ENCODE peak calls at places on chromosomes 13 and 19, in six cellular contexts. One of them, this sample, is unnamed. For H3K36me3 and H3K9me3, the result is how much of the 10 kb centered on the place peaks cover.

GRCh38 chr13:42001580-42001979 is 40.7 kb upstream of the VWA8 start:
- DNase-seq in IMR-90: peak
- DNase-seq in testis: no peak
- DNase-seq in naive thymus-derived CD4-positive, alpha-beta T cell: no peak
- DNase-seq in upper lobe of left lung: peak
- DNase-seq in right atrium auricular region: peak
- DNase-seq in this sample: no peak

GRCh38 chr19:53864308-53864836 is 3.3 kb upstream of the MYADM start:
- DNase-seq in IMR-90: no peak
- DNase-seq in testis: no peak
- DNase-seq in naive thymus-derived CD4-positive, alpha-beta T cell: no peak
- DNase-seq in upper lobe of left lung: no peak
- DNase-seq in right atrium auricular region: no peak
- DNase-seq in this sample: no peak

GRCh38 chr19:48329167-48329891 is 4.0 kb downstream of the EMP3 start:
- DNase-seq in IMR-90: peak
- DNase-seq in testis: no peak
- DNase-seq in naive thymus-derived CD4-positive, alpha-beta T cell: peak
- DNase-seq in upper lobe of left lung: peak
- DNase-seq in right atrium auricular region: no peak
- DNase-seq in this sample: no peak

GRCh38 chr13:38979891-38980627 is 10.6 kb downstream of the STOML3 start:
- DNase-seq in IMR-90: no peak
- DNase-seq in testis: peak
- DNase-seq in naive thymus-derived CD4-positive, alpha-beta T cell: no peak
- DNase-seq in upper lobe of left lung: no peak
- DNase-seq in right atrium auricular region: no peak
- DNase-seq in this sample: no peak

GRCh38 chr13:77489566-77490337 is 45.8 kb upstream of the SCEL start:
- DNase-seq in IMR-90: no peak
- DNase-seq in testis: no peak
- DNase-seq in naive thymus-derived CD4-positive, alpha-beta T cell: no peak
- DNase-seq in upper lobe of left lung: no peak
- DNase-seq in right atrium auricular region: no peak
- DNase-seq in this sample: no peak

GRCh38 chr19:18855647-18856384 is 24.1 kb downstream of the UPF1 start:
- DNase-seq in IMR-90: no peak
- DNase-seq in testis: no peak
- DNase-seq in naive thymus-derived CD4-positive, alpha-beta T cell: no peak
- DNase-seq in upper lobe of left lung: no peak
- DNase-seq in right atrium auricular region: no peak
- DNase-seq in this sample: no peak

GRCh38 chr13:99278199-99278598 is 20.0 kb upstream of the GPR18 start:
- DNase-seq in IMR-90: no peak
- DNase-seq in testis: no peak
- DNase-seq in naive thymus-derived CD4-positive, alpha-beta T cell: no peak
- DNase-seq in upper lobe of left lung: no peak
- DNase-seq in right atrium auricular region: no peak
- DNase-seq in this sample: no peak

GRCh38 chr13:42048625-42049453 is at the start of gene DGKH:
- DNase-seq in IMR-90: peak
- DNase-seq in testis: peak
- DNase-seq in naive thymus-derived CD4-positive, alpha-beta T cell: peak
- DNase-seq in upper lobe of left lung: peak
- DNase-seq in right atrium auricular region: peak
- DNase-seq in this sample: peak

GRCh38 chr13:86567119-86567518 is 767.9 kb upstream of the SLITRK6 start:
- DNase-seq in IMR-90: no peak
- DNase-seq in testis: no peak
- DNase-seq in naive thymus-derived CD4-positive, alpha-beta T cell: no peak
- DNase-seq in upper lobe of left lung: no peak
- DNase-seq in right atrium auricular region: no peak
- DNase-seq in this sample: no peak

GRCh38 chr13:113546571-113547247 is 37.8 kb upstream of the TFDP1 start:
- DNase-seq in IMR-90: peak
- DNase-seq in testis: peak
- DNase-seq in naive thymus-derived CD4-positive, alpha-beta T cell: no peak
- DNase-seq in upper lobe of left lung: no peak
- DNase-seq in right atrium auricular region: peak
- DNase-seq in this sample: peak

DNA sequence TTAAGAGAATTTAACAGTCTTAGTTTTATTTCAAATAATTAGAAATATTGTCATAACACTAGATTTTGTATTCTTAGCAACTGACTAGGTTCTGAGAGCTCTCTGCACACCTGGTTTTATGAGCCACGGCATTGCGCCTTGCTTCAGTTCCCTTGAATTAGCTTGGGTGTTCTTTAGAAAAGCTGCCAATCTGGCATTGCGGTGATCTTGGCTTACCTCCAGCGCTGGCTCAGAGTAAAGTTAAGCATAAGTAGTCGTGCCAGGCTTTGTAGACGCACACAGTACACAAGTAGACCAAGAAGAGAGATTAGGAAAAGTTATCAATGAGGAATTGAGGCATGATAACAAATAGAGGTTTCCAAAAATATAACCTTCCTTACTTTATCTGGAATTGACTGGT is 45.7 kb downstream of the TPP2 start:
- DNase-seq in IMR-90: no peak
- DNase-seq in testis: peak
- DNase-seq in naive thymus-derived CD4-positive, alpha-beta T cell: no peak
- DNase-seq in upper lobe of left lung: peak
- DNase-seq in right atrium auricular region: peak
- DNase-seq in this sample: peak
- H3K27ac ChIP-seq in IMR-90: no peak
- H3K27ac ChIP-seq in testis: no peak
- H3K27ac ChIP-seq in naive thymus-derived CD4-positive, alpha-beta T cell: no peak
- H3K27ac ChIP-seq in upper lobe of left lung: no peak
- H3K27ac ChIP-seq in right atrium auricular region: no peak
- H3K27ac ChIP-seq in this sample: no peak

GRCh38 chr13:72453161-72453560 is 274.3 kb downstream of the MZT1 start:
- DNase-seq in IMR-90: no peak
- DNase-seq in testis: no peak
- DNase-seq in naive thymus-derived CD4-positive, alpha-beta T cell: no peak
- DNase-seq in upper lobe of left lung: no peak
- DNase-seq in right atrium auricular region: no peak
- DNase-seq in this sample: no peak
- H3K36me3 ChIP-seq in IMR-90: under half
- H3K36me3 ChIP-seq in testis: under half
- H3K36me3 ChIP-seq in naive thymus-derived CD4-positive, alpha-beta T cell: under half
- H3K36me3 ChIP-seq in upper lobe of left lung: under half
- H3K36me3 ChIP-seq in right atrium auricular region: under half
- H3K36me3 ChIP-seq in this sample: under half

DNA sequence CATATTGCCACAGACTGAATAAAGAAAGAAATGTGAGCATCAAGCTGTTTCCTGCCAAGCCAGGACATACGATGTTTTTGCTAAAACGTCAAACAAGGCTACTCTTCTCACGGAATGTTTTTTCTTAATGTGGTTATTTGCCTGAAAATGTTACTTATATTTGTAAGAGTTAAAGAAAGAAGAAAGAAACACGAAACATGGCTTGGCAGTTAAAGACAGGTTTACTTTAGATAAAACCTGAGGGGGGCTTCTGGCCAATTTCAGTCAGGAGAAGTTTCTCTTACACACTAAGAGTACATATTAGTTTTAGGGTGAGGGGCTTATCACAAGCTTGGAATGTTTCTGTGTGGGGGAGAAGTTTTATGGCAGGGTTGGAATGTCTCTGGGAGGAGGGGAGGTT is 4.4 kb upstream of the OR10H4 start:
- DNase-seq in IMR-90: no peak
- DNase-seq in testis: no peak
- DNase-seq in naive thymus-derived CD4-positive, alpha-beta T cell: no peak
- DNase-seq in upper lobe of left lung: no peak
- DNase-seq in right atrium auricular region: no peak
- DNase-seq in this sample: no peak
- H3K9me3 ChIP-seq in IMR-90: under half
- H3K9me3 ChIP-seq in testis: under half
- H3K9me3 ChIP-seq in naive thymus-derived CD4-positive, alpha-beta T cell: under half
- H3K9me3 ChIP-seq in upper lobe of left lung: under half
- H3K9me3 ChIP-seq in right atrium auricular region: under half
- H3K9me3 ChIP-seq in this sample: under half

GRCh38 chr13:51739403-51740112 is 64.4 kb downstream of the DHRS12 start:
- DNase-seq in IMR-90: no peak
- DNase-seq in testis: peak
- DNase-seq in naive thymus-derived CD4-positive, alpha-beta T cell: no peak
- DNase-seq in upper lobe of left lung: no peak
- DNase-seq in right atrium auricular region: no peak
- DNase-seq in this sample: no peak
- H3K27ac ChIP-seq in IMR-90: no peak
- H3K27ac ChIP-seq in testis: peak
- H3K27ac ChIP-seq in naive thymus-derived CD4-positive, alpha-beta T cell: no peak
- H3K27ac ChIP-seq in upper lobe of left lung: peak
- H3K27ac ChIP-seq in right atrium auricular region: peak
- H3K27ac ChIP-seq in this sample: no peak

GRCh38 chr13:110495881-110496280 is 65.6 kb downstream of the RAB20 start:
- DNase-seq in IMR-90: no peak
- DNase-seq in testis: no peak
- DNase-seq in naive thymus-derived CD4-positive, alpha-beta T cell: no peak
- DNase-seq in upper lobe of left lung: no peak
- DNase-seq in right atrium auricular region: no peak
- DNase-seq in this sample: no peak

GRCh38 chr13:110498327-110498726 is 63.2 kb downstream of the RAB20 start:
- DNase-seq in IMR-90: peak
- DNase-seq in testis: no peak
- DNase-seq in naive thymus-derived CD4-positive, alpha-beta T cell: no peak
- DNase-seq in upper lobe of left lung: no peak
- DNase-seq in right atrium auricular region: no peak
- DNase-seq in this sample: no peak

GRCh38 chr13:110495376-110495775 is 66.1 kb downstream of the RAB20 start:
- DNase-seq in IMR-90: no peak
- DNase-seq in testis: no peak
- DNase-seq in naive thymus-derived CD4-positive, alpha-beta T cell: no peak
- DNase-seq in upper lobe of left lung: no peak
- DNase-seq in right atrium auricular region: no peak
- DNase-seq in this sample: peak

GRCh38 chr13:110497003-110497402 is 64.5 kb downstream of the RAB20 start:
- DNase-seq in IMR-90: no peak
- DNase-seq in testis: no peak
- DNase-seq in naive thymus-derived CD4-positive, alpha-beta T cell: no peak
- DNase-seq in upper lobe of left lung: no peak
- DNase-seq in right atrium auricular region: no peak
- DNase-seq in this sample: no peak

DNA sequence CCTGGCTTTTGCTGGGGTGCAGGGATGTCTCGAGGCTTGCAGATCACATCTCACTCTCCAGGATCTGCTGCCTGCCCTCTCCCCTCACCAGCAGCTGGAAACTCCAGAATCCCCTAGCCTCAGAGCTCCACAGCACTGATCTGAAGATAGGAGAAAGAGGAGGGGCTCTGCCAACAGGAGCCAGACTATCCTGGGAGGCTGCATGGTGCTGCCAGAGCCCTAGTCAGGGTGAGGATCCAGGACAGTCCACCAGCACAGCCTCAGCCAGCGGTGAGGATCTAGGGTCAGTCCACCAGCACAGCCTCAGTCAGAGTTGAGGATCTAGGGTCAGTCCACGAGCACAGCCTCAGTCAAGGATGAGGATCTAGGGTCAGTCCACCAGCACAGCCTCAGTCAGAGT is 65.2 kb downstream of the RAB20 start:
- DNase-seq in IMR-90: no peak
- DNase-seq in testis: no peak
- DNase-seq in naive thymus-derived CD4-positive, alpha-beta T cell: no peak
- DNase-seq in upper lobe of left lung: no peak
- DNase-seq in right atrium auricular region: no peak
- DNase-seq in this sample: no peak
- H3K36me3 ChIP-seq in IMR-90: half or more
- H3K36me3 ChIP-seq in testis: under half
- H3K36me3 ChIP-seq in naive thymus-derived CD4-positive, alpha-beta T cell: under half
- H3K36me3 ChIP-seq in upper lobe of left lung: under half
- H3K36me3 ChIP-seq in right atrium auricular region: half or more
- H3K36me3 ChIP-seq in this sample: under half

GRCh38 chr13:19090495-19090894 is 91.1 kb downstream of the TUBA3C start:
- DNase-seq in IMR-90: no peak
- DNase-seq in testis: no peak
- DNase-seq in naive thymus-derived CD4-positive, alpha-beta T cell: no peak
- DNase-seq in upper lobe of left lung: no peak
- DNase-seq in right atrium auricular region: no peak
- DNase-seq in this sample: no peak
- H3K9me3 ChIP-seq in IMR-90: half or more
- H3K9me3 ChIP-seq in testis: under half
- H3K9me3 ChIP-seq in naive thymus-derived CD4-positive, alpha-beta T cell: under half
- H3K9me3 ChIP-seq in upper lobe of left lung: under half
- H3K9me3 ChIP-seq in right atrium auricular region: under half
- H3K9me3 ChIP-seq in this sample: under half

GRCh38 chr19:10683582-10683981 is 17.7 kb upstream of the QTRT1 start:
- DNase-seq in IMR-90: no peak
- DNase-seq in testis: no peak
- DNase-seq in naive thymus-derived CD4-positive, alpha-beta T cell: no peak
- DNase-seq in upper lobe of left lung: no peak
- DNase-seq in right atrium auricular region: no peak
- DNase-seq in this sample: no peak
- H3K27ac ChIP-seq in IMR-90: no peak
- H3K27ac ChIP-seq in testis: no peak
- H3K27ac ChIP-seq in naive thymus-derived CD4-positive, alpha-beta T cell: no peak
- H3K27ac ChIP-seq in upper lobe of left lung: no peak
- H3K27ac ChIP-seq in right atrium auricular region: no peak
- H3K27ac ChIP-seq in this sample: no peak

DNA sequence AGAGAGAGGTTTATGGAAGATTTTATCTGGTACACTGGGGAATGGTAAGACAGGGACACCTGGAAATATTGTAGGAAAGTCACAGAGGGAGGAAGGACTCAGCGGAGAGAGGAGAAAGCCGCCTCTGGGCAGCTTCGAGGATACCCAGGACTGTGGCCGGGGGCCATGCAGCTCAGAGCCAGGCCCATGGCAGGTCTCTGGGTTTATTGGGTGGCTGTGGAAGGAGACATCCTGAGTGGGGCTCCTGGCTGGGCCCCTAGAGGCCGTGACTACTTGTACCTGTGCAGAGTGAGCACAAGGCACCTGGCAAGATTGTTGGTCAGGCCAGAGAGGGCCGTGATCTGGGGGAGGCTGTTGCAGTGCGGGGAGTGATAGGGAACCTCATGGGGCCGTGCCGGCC is 3.4 kb downstream of the DAZAP1 start:
- DNase-seq in IMR-90: no peak
- DNase-seq in testis: no peak
- DNase-seq in naive thymus-derived CD4-positive, alpha-beta T cell: no peak
- DNase-seq in upper lobe of left lung: no peak
- DNase-seq in right atrium auricular region: no peak
- DNase-seq in this sample: no peak
- H3K36me3 ChIP-seq in IMR-90: under half
- H3K36me3 ChIP-seq in testis: under half
- H3K36me3 ChIP-seq in naive thymus-derived CD4-positive, alpha-beta T cell: under half
- H3K36me3 ChIP-seq in upper lobe of left lung: under half
- H3K36me3 ChIP-seq in right atrium auricular region: under half
- H3K36me3 ChIP-seq in this sample: under half

GRCh38 chr19:9565900-9566705 is 18.2 kb downstream of the ZNF121 start:
- DNase-seq in IMR-90: peak
- DNase-seq in testis: no peak
- DNase-seq in naive thymus-derived CD4-positive, alpha-beta T cell: no peak
- DNase-seq in upper lobe of left lung: no peak
- DNase-seq in right atrium auricular region: no peak
- DNase-seq in this sample: no peak
- H3K9me3 ChIP-seq in IMR-90: half or more
- H3K9me3 ChIP-seq in testis: under half
- H3K9me3 ChIP-seq in naive thymus-derived CD4-positive, alpha-beta T cell: under half
- H3K9me3 ChIP-seq in upper lobe of left lung: half or more
- H3K9me3 ChIP-seq in right atrium auricular region: under half
- H3K9me3 ChIP-seq in this sample: under half

DNA sequence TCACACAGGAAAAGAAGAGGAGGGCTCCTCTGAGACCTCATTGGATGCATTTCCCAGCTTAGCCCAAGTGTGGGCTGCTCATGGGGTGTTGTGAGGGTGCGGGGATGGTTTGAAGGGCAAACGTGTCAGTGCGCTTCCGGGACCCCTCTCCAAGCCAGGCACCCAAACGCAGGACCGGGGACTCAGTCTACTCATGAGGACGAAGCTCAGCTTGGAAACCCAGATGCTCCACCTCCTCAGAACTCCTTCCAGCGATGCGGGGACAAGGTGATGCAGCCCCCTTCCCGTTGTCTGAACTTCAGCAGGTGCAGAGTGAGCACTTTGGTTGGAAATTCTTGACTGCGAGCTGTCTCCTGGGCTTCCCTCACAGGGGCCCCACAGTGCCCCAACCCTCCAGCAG is 33.1 kb upstream of the MTIF3 start:
- DNase-seq in IMR-90: no peak
- DNase-seq in testis: no peak
- DNase-seq in naive thymus-derived CD4-positive, alpha-beta T cell: no peak
- DNase-seq in upper lobe of left lung: no peak
- DNase-seq in right atrium auricular region: peak
- DNase-seq in this sample: no peak
- H3K27ac ChIP-seq in IMR-90: no peak
- H3K27ac ChIP-seq in testis: no peak
- H3K27ac ChIP-seq in naive thymus-derived CD4-positive, alpha-beta T cell: no peak
- H3K27ac ChIP-seq in upper lobe of left lung: no peak
- H3K27ac ChIP-seq in right atrium auricular region: no peak
- H3K27ac ChIP-seq in this sample: no peak

This sample was measured in aorta.